ENCODE peak calls at places on chromosomes 13 and 19, in nine cellular contexts. K is fibroblast of mammary gland, Y is cardiac muscle cell, N is Panc1, F is endothelial cell, B is RWPE2, M is GM06990, Z is Calu3, I is tibial nerve. V is an unnamed sample.

GRCh38 chr13:53201454-53202225 is 173.0 kb downstream of the OLFM4 start:
- DNase-seq in K (no peak), Y (peak), N (no peak), F (peak), B (peak), M (peak), Z (no peak), I (no peak), V (no peak)

GRCh38 chr19:3368848-3369336 is 2.5 kb downstream of the NFIC start:
- DNase-seq in K (peak), Y (peak), N (no peak), F (no peak), B (no peak), M (no peak), Z (no peak), I (no peak), V (peak)

GRCh38 chr13:111965466-111966214 is 101.3 kb upstream of the SOX1 start:
- DNase-seq in K (no peak), Y (no peak), N (no peak), F (no peak), B (no peak), M (no peak), Z (no peak), I (no peak), V (no peak)

GRCh38 chr13:63700366-63700765 is 2284.7 kb upstream of the PCDH20 start:
- DNase-seq in K (no peak), Y (no peak), N (no peak), F (no peak), B (no peak), M (no peak), Z (no peak), I (no peak), V (no peak)

GRCh38 chr19:31177230-31177629 is 172.0 kb downstream of the TSHZ3 start:
- DNase-seq in K (no peak), Y (peak), N (no peak), F (no peak), B (no peak), M (no peak), Z (no peak), I (no peak), V (no peak)

GRCh38 chr13:29884671-29885424 is 34.4 kb upstream of the UBL3 start:
- DNase-seq in K (peak), Y (peak), N (no peak), F (peak), B (no peak), M (no peak), Z (no peak), I (no peak), V (no peak)

GRCh38 chr13:23928985-23929384 is 31.7 kb upstream of the C1QTNF9B start:
- DNase-seq in K (peak), Y (peak), N (peak), F (no peak), B (no peak), M (no peak), Z (no peak), I (no peak), V (peak)

GRCh38 chr19:1068111-1069001 is 1.4 kb downstream of the ARHGAP45 start:
- DNase-seq in K (no peak), Y (no peak), N (no peak), F (no peak), B (peak), M (no peak), Z (no peak), I (no peak), V (no peak)

GRCh38 chr19:18219911-18220631 is 6.2 kb downstream of the PDE4C start:
- DNase-seq in K (no peak), Y (no peak), N (no peak), F (no peak), B (no peak), M (no peak), Z (no peak), I (no peak), V (no peak)

GRCh38 chr19:1045247-1045603 is 5.3 kb downstream of the ABCA7 start:
- DNase-seq in K (peak), Y (no peak), N (no peak), F (no peak), B (peak), M (peak), Z (peak), I (no peak), V (peak)

GRCh38 chr13:111502957-111503356 is 182.5 kb downstream of the TEX29 start:
- DNase-seq in K (no peak), Y (no peak), N (no peak), F (no peak), B (no peak), M (no peak), Z (no peak), I (no peak), V (no peak)

GRCh38 chr13:43360196-43360595 is 336.8 kb downstream of the DNAJC15 start:
- DNase-seq in K (no peak), Y (peak), N (no peak), F (no peak), B (no peak), M (no peak), Z (no peak), I (no peak), V (no peak)

GRCh38 chr13:22883262-22883840 is 297.4 kb upstream of the SGCG start:
- DNase-seq in K (no peak), Y (no peak), N (no peak), F (no peak), B (no peak), M (peak), Z (no peak), I (no peak), V (no peak)

GRCh38 chr13:23866420-23867026 is 22.7 kb downstream of the MIPEP start:
- DNase-seq in K (peak), Y (no peak), N (no peak), F (no peak), B (no peak), M (no peak), Z (peak), I (no peak), V (no peak)

GRCh38 chr13:114078501-114079451 is 53.6 kb downstream of the RASA3 start:
- DNase-seq in K (peak), Y (peak), N (no peak), F (no peak), B (peak), M (no peak), Z (no peak), I (peak), V (peak)

GRCh38 chr13:35475131-35475959 is 1.1 kb downstream of the MAB21L1 start:
- DNase-seq in K (peak), Y (peak), N (no peak), F (peak), B (no peak), M (no peak), Z (no peak), I (peak), V (no peak)

GRCh38 chr13:70098669-70099068 is 9.0 kb upstream of the ATXN8OS start:
- DNase-seq in K (no peak), Y (no peak), N (no peak), F (no peak), B (no peak), M (no peak), Z (no peak), I (no peak), V (peak)

GRCh38 chr13:100828226-100828625 is 153.6 kb upstream of the TMTC4 start:
- DNase-seq in K (no peak), Y (peak), N (no peak), F (peak), B (no peak), M (no peak), Z (no peak), I (no peak), V (no peak)

GRCh38 chr13:110215606-110216005 is 91.4 kb downstream of the COL4A1 start:
- DNase-seq in K (no peak), Y (no peak), N (no peak), F (no peak), B (no peak), M (no peak), Z (no peak), I (no peak), V (no peak)

GRCh38 chr13:112350300-112350699 is 25.9 kb upstream of the SPACA7 start:
- DNase-seq in K (no peak), Y (no peak), N (no peak), F (no peak), B (no peak), M (no peak), Z (no peak), I (no peak), V (no peak)

GRCh38 chr13:95734124-95734523 is 57.2 kb downstream of the DNAJC3 start:
- DNase-seq in K (no peak), Y (no peak), N (no peak), F (no peak), B (no peak), M (no peak), Z (no peak), I (no peak), V (no peak)

GRCh38 chr13:26707122-26708006 is 53.2 kb downstream of the GPR12 start:
- DNase-seq in K (peak), Y (peak), N (no peak), F (peak), B (no peak), M (no peak), Z (peak), I (no peak), V (peak)

GRCh38 chr19:58196911-58197616 is 14.2 kb downstream of the ZNF274 start:
- DNase-seq in K (peak), Y (peak), N (no peak), F (no peak), B (no peak), M (peak), Z (no peak), I (no peak), V (peak)

GRCh38 chr19:43316591-43317319 is 36.7 kb upstream of the CD177 start:
- DNase-seq in K (peak), Y (peak), N (peak), F (no peak), B (no peak), M (no peak), Z (peak), I (no peak), V (peak)
- TF ChIP-seq CTCF in K (peak), Y (peak), N (peak), F (no peak), B (peak), M (peak), Z (no peak), I (no peak), V (peak)

DNA sequence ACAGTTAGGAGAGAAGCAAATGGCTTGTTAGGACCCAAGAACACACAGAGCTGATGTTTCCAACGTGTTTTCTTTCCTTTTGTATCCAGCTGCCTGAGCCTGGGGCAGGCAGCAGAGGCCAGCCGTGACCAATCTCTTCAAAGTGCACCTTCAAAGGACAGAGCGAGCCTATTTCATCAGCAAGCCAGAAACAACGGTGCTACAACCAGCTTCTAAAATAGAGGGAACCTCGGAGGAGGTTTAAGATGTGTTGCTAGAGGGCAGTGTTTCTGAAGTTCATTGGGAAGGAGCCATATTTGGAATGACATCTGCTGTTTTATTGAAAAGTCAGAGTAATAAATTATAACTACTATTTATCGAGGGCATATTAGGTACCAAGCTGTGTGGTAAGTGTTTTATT is 56.2 kb upstream of the RFC3 start:
- DNase-seq in K (peak), Y (peak), N (no peak), F (no peak), B (no peak), M (no peak), Z (no peak), I (no peak), V (peak)
- TF ChIP-seq CTCF in K (peak), Y (no peak), N (peak), F (no peak), B (peak), M (no peak), Z (no peak), I (no peak), V (no peak)

GRCh38 chr19:38554676-38555141 is 63.0 kb downstream of the MAP4K1 start:
- DNase-seq in K (no peak), Y (no peak), N (no peak), F (no peak), B (no peak), M (peak), Z (no peak), I (no peak), V (no peak)

GRCh38 chr19:38555200-38555599 is 62.6 kb downstream of the MAP4K1 start:
- DNase-seq in K (no peak), Y (no peak), N (no peak), F (no peak), B (no peak), M (no peak), Z (no peak), I (no peak), V (no peak)

GRCh38 chr19:38557205-38557799 is 60.5 kb downstream of the MAP4K1 start:
- DNase-seq in K (no peak), Y (no peak), N (no peak), F (no peak), B (no peak), M (peak), Z (peak), I (no peak), V (no peak)

GRCh38 chr19:38559428-38560401 is 58.0 kb downstream of the MAP4K1 start:
- DNase-seq in K (no peak), Y (no peak), N (no peak), F (no peak), B (no peak), M (peak), Z (no peak), I (no peak), V (peak)

DNA sequence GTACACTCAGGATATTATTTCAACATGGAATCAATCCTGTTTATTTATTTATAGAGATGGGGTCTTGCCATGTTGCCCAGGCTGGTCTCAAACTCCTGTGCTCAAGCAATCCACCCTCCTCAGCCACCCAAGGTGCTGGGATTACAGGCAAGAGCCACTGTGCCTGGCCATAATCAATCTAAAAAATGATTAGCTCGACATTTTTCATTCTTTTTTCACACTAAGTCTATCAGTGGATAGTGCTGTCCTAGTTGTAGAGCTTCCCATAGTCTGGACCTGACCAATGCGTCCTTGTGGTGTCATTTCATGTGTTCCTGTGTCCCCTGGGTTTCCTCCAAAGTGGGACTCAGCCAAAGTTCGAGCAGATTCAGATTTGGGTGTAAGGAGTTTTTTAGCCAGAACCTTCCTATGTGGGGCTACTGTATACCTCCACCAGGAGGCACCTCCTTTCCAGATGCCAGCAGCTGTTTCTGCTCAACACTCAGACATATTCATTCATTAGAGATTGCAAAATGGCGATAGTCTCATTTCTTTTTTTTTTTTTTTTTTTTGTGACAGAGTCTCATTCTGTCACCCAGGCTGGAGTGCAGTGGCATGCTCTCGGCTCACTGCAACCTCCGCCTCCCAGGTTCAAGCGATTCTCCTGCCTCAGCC is 61.1 kb downstream of the MAP4K1 start:
- DNase-seq in K (no peak), Y (peak), N (peak), F (no peak), B (no peak), M (peak), Z (peak), I (no peak), V (peak)
- TF ChIP-seq CTCF in K (peak), Y (peak), N (no peak), F (no peak), B (peak), M (peak), Z (no peak), I (no peak), V (peak)

DNA sequence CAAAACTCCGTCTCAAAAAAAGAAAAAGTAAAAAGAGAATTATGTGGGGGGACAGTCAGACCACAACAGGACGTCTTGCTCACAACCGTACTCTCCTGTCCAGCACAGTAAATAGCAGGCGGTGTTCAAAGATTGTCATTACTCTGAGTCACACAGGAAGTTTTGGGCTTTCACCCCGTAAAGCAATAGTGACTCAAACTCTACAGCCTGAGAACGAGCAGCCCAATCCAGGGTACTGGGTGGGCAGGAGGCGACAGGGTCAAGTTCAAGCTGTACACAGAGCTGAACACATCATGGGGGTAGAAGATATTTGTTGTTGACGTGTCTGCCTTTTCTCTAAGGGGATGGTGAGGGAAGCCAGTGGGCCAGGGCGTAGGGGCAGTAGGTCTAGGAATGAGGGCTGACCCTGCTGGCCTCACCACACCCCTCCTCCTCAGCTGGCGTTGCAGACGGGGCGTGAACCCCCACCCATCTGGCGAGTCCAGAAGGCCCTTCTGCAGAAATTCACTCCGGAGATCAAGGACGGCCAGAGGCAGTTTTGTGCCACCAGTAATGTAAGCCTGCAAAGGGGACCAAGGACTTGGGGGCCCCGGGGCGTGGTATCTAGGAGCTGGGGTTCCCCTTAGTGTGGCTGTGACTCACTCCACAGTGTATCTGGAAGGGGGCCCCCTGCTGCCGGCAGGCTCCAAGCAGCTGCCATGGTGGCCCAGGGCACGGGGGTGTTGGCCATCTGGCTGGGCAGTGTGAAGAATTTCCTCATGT is 23.3 kb downstream of the PRR12 start:
- DNase-seq in K (peak), Y (peak), N (peak), F (no peak), B (no peak), M (no peak), Z (no peak), I (no peak), V (peak)
- TF ChIP-seq CTCF in K (no peak), Y (peak), N (no peak), F (no peak), B (no peak), M (peak), Z (no peak), I (no peak), V (no peak)

V was measured in MCF 10A.